ENCODE peak calls at places on chromosomes 4 and X, in five cellular contexts. C is AG04449, N is M059J, I is COR-L47, W is smooth muscle cell of the brain vasculature. G is an unnamed sample.

GRCh38 chr4:140227286-140227685 is 73.3 kb upstream of the MAML3 start:
- DNase-seq in C (no peak), N (no peak), I (no peak), W (no peak), G (no peak)

GRCh38 chr4:32864713-32865351 is 2144.7 kb downstream of the PCDH7 start:
- DNase-seq in C (no peak), N (no peak), I (no peak), W (no peak), G (no peak)

GRCh38 chr4:89929425-89930272 is 35.0 kb downstream of the MMRN1 start:
- DNase-seq in C (no peak), N (peak; percentile 6), I (no peak), W (no peak), G (no peak)

GRCh38 chrX:41526925-41527324 is 79.8 kb downstream of the NYX start:
- DNase-seq in C (no peak), N (peak; percentile 76), I (no peak), W (no peak), G (no peak)

GRCh38 chrX:119693996-119694451 is 1.1 kb upstream of the SEPTIN6 start:
- DNase-seq in C (no peak), N (no peak), I (no peak), W (no peak), G (no peak)

GRCh38 chr4:57102050-57102564 is 8.1 kb downstream of the IGFBP7 start:
- DNase-seq in C (peak; percentile 82), N (peak; percentile 91), I (no peak), W (peak; percentile 92), G (no peak)

GRCh38 chr4:14877246-14878220 is 124.7 kb upstream of the CPEB2 start:
- DNase-seq in C (no peak), N (no peak), I (no peak), W (no peak), G (no peak)

GRCh38 chrX:48815266-48815665 is 11.0 kb upstream of the ERAS start:
- DNase-seq in C (no peak), N (no peak), I (no peak), W (no peak), G (no peak)

GRCh38 chr4:122873752-122874151 is 47.1 kb downstream of the FGF2 start:
- DNase-seq in C (peak; percentile 51), N (peak; percentile 76), I (no peak), W (no peak), G (no peak)

GRCh38 chrX:41759817-41760216 is 35.8 kb downstream of the GPR82 start:
- DNase-seq in C (no peak), N (peak; percentile 12), I (no peak), W (no peak), G (no peak)

GRCh38 chrX:40513835-40514234 is 66.9 kb upstream of the ATP6AP2 start:
- DNase-seq in C (no peak), N (no peak), I (no peak), W (no peak), G (no peak)

GRCh38 chr4:78673258-78673817 is 102.8 kb upstream of the BMP2K start:
- DNase-seq in C (no peak), N (no peak), I (no peak), W (no peak), G (no peak)

GRCh38 chr4:29653221-29653620 is 1066.9 kb upstream of the PCDH7 start:
- DNase-seq in C (no peak), N (no peak), I (no peak), W (no peak), G (no peak)

GRCh38 chr4:123230061-123230460 is 166.5 kb upstream of the SPRY1 start:
- DNase-seq in C (no peak), N (no peak), I (no peak), W (no peak), G (no peak)

GRCh38 chr4:181897935-181898334 is 345.3 kb upstream of the TENM3 start:
- DNase-seq in C (peak; percentile 82), N (peak; percentile 68), I (no peak), W (no peak), G (no peak)

GRCh38 chr4:147351083-147351787 is 129.7 kb upstream of the EDNRA start:
- DNase-seq in C (no peak), N (peak; percentile 14), I (no peak), W (no peak), G (no peak)

GRCh38 chrX:11953615-11954014 is 184.7 kb upstream of the FRMPD4 start:
- DNase-seq in C (peak; percentile 41), N (peak; percentile 88), I (no peak), W (no peak), G (no peak)

GRCh38 chrX:71992711-71993110 is 82.1 kb downstream of the NHSL2 start:
- DNase-seq in C (no peak), N (no peak), I (no peak), W (no peak), G (peak; percentile 21)

GRCh38 chrX:3461824-3462508 is 115.5 kb upstream of the MXRA5 start:
- DNase-seq in C (no peak), N (peak; percentile 32), I (no peak), W (no peak), G (no peak)

GRCh38 chr4:152038238-152038637 is 277.4 kb upstream of the GATB start:
- DNase-seq in C (no peak), N (peak; percentile 83), I (no peak), W (no peak), G (no peak)

GRCh38 chr4:180041576-180041975 is 2201.6 kb upstream of the TENM3 start:
- DNase-seq in C (no peak), N (no peak), I (no peak), W (no peak), G (no peak)

GRCh38 chr4:28557755-28558154 is 1697.1 kb downstream of the STIM2 start:
- DNase-seq in C (no peak), N (peak; percentile 56), I (no peak), W (no peak), G (no peak)

GRCh38 chr4:3044812-3045499 is 29.4 kb downstream of the HTT-AS start:
- DNase-seq in C (no peak), N (no peak), I (no peak), W (no peak), G (no peak)

GRCh38 chr4:153248641-153249198 is 44.5 kb downstream of the TRIM2 start:
- DNase-seq in C (no peak), N (peak; percentile 30), I (peak; percentile 31), W (no peak), G (no peak)

GRCh38 chrX:155334486-155335316 is at the start of gene CLIC2:
- DNase-seq in C (peak; percentile 21), N (peak; percentile 59), I (no peak), W (peak; percentile 18), G (no peak)

GRCh38 chr4:64705989-64706388 is 296.7 kb upstream of the TECRL start:
- DNase-seq in C (no peak), N (no peak), I (no peak), W (no peak), G (no peak)

GRCh38 chrX:19640063-19640462 is 124.8 kb upstream of the MAP3K15 start:
- DNase-seq in C (no peak), N (no peak), I (no peak), W (no peak), G (no peak)

GRCh38 chr4:56320293-56320692 is 67.0 kb downstream of the AASDH start:
- DNase-seq in C (no peak), N (no peak), I (no peak), W (no peak), G (no peak)

GRCh38 chr4:178602833-178603232 is 1160.6 kb upstream of the AGA start:
- DNase-seq in C (no peak), N (no peak), I (no peak), W (no peak), G (no peak)

GRCh38 chrX:99777912-99778311 is 632.2 kb downstream of the PCDH19 start:
- DNase-seq in C (no peak), N (no peak), I (no peak), W (no peak), G (no peak)

GRCh38 chr4:8225704-8226443 is 26.8 kb downstream of the SH3TC1 start:
- DNase-seq in C (no peak), N (no peak), I (peak; percentile 87), W (no peak), G (no peak)

GRCh38 chr4:47650584-47651130 is 165.6 kb downstream of the ATP10D start:
- DNase-seq in C (no peak), N (no peak), I (no peak), W (no peak), G (no peak)